ENCODE peak calls at places on chromosomes 3 and 15, in seven cellular contexts. Y is choroid plexus epithelial cell; C is OCI-LY7; B is colonic mucosa; Q is activated naive CD4-positive, alpha-beta T cell; R is GM03348; Z is A549. G is an unnamed sample.

GRCh38 chr15:94526071-94526689 is 294.8 kb downstream of the MCTP2 start:
- DNase-seq in Y (no peak), Q (no peak), Z (peak; percentile 13), R (no peak), B (no peak), C (peak; percentile 10), G (no peak)

GRCh38 chr3:32577621-32578556 is 7.2 kb upstream of the DYNC1LI1 start:
- DNase-seq in Q (no peak), Y (peak; percentile 57), Z (no peak), C (peak; percentile 58), B (no peak), R (peak; percentile 66), G (no peak)

GRCh38 chr3:112623717-112624116 is 17.2 kb downstream of the CCDC80 start:
- DNase-seq in Q (no peak), Y (no peak), C (no peak), B (no peak), R (no peak), Z (no peak), G (no peak)

GRCh38 chr3:128342701-128343180 is 123.9 kb downstream of the DNAJB8 start:
- DNase-seq in Q (no peak), Y (no peak), C (no peak), B (no peak), R (no peak), Z (no peak), G (no peak)

GRCh38 chr3:157530637-157531300 is 27.6 kb upstream of the VEPH1 start:
- DNase-seq in B (no peak), Z (no peak), Y (peak; percentile 52), C (no peak), Q (no peak), R (peak; percentile 44), G (no peak)

GRCh38 chr3:155704041-155704440 is 40.8 kb downstream of the PLCH1 start:
- DNase-seq in Z (no peak), Y (no peak), Q (no peak), R (no peak), B (no peak), C (no peak), G (no peak)

GRCh38 chr15:90482124-90483011 is 47.4 kb upstream of the CRTC3 start:
- DNase-seq in R (peak; percentile 56), Q (no peak), Y (peak; percentile 82), C (peak; percentile 60), Z (peak; percentile 64), B (peak; percentile 52), G (no peak)

GRCh38 chr3:133426721-133427120 is 26.9 kb downstream of the BFSP2 start:
- DNase-seq in Q (no peak), B (no peak), Y (peak; percentile 25), R (peak; percentile 80), Z (no peak), C (no peak), G (no peak)

GRCh38 chr3:78878011-78878410 is 889.8 kb downstream of the ROBO1 start:
- DNase-seq in Q (no peak), Z (no peak), R (peak; percentile 25), B (no peak), Y (peak; percentile 68), C (no peak), G (no peak)

GRCh38 chr15:70420421-70421196 is 322.9 kb upstream of the TLE3 start:
- DNase-seq in R (no peak), C (no peak), Y (peak; percentile 13), Z (no peak), Q (no peak), B (no peak), G (no peak)

GRCh38 chr3:194382892-194383223 is 13.3 kb upstream of the LRRC15 start:
- DNase-seq in Y (no peak), C (no peak), Z (no peak), B (no peak), R (no peak), Q (no peak), G (peak; percentile 16)

GRCh38 chr3:126312326-126312725 is 44.9 kb downstream of the KLF15 start:
- DNase-seq in Y (no peak), B (no peak), C (no peak), R (no peak), Q (no peak), Z (no peak), G (no peak)

GRCh38 chr3:162538906-162539305 is 1042.3 kb downstream of the OTOL1 start:
- DNase-seq in Z (no peak), B (no peak), C (no peak), Y (peak; percentile 2), Q (no peak), R (no peak), G (no peak)